ENCODE peak calls at places on chromosomes 5 and 9, in seven cellular contexts. C is body of pancreas, W is Peyer's patch, S is endodermal cell, E is HepG2, O is mammary epithelial cell, K is heart right ventricle. T is an unnamed sample. For H3K4me1, the result is how much of the 10 kb centered on the place peaks cover.

GRCh38 chr5:82859439-82860140 is 217.6 kb downstream of the TMEM167A start:
- DNase-seq in C (no peak), K (no peak), W (no peak), E (no peak), S (no peak), O (no peak), T (no peak)

GRCh38 chr5:107400328-107400727 is 270.4 kb downstream of the EFNA5 start:
- DNase-seq in C (no peak), E (no peak), W (no peak), S (no peak), O (no peak), K (no peak), T (no peak)

GRCh38 chr5:123209163-123210013 is 120.3 kb downstream of the PRDM6 start:
- DNase-seq in E (peak), S (no peak), W (no peak), K (no peak), O (peak), C (no peak), T (no peak)

GRCh38 chr9:109117856-109118801 is 1.6 kb downstream of the TMEM245 start:
- DNase-seq in E (peak), K (no peak), S (no peak), C (peak), W (peak), O (peak), T (no peak)

GRCh38 chr9:132163457-132163875 is 1.6 kb downstream of the NTNG2 start:
- DNase-seq in K (no peak), W (no peak), C (no peak), O (no peak), E (no peak), S (peak), T (no peak)

GRCh38 chr9:93813687-93814560 is 141.2 kb downstream of the BARX1 start:
- DNase-seq in O (no peak), E (no peak), C (no peak), W (peak), K (no peak), S (peak), T (no peak)

GRCh38 chr5:148208226-148208625 is 5.4 kb downstream of the SPINK6 start:
- DNase-seq in W (no peak), S (no peak), K (no peak), O (no peak), C (no peak), E (no peak), T (no peak)

GRCh38 chr9:119009253-119009652 is 360.0 kb downstream of the BRINP1 start:
- DNase-seq in K (no peak), E (no peak), C (no peak), S (no peak), O (peak), W (no peak), T (no peak)

GRCh38 chr9:89185980-89186379 is 7.4 kb upstream of the SHC3 start:
- DNase-seq in W (no peak), S (peak), O (no peak), E (no peak), K (no peak), C (no peak), T (no peak)

GRCh38 chr5:141714542-141715303 is 32.7 kb upstream of the ARAP3 start:
- DNase-seq in C (no peak), O (peak), W (no peak), S (no peak), K (no peak), E (no peak), T (no peak)

GRCh38 chr9:98288876-98289275 is 33.4 kb upstream of the TBC1D2 start:
- DNase-seq in S (peak), C (no peak), W (peak), K (no peak), O (no peak), E (peak), T (no peak)

GRCh38 chr9:85431396-85432102 is 310.2 kb downstream of the AGTPBP1 start:
- DNase-seq in C (no peak), K (no peak), O (peak), S (no peak), E (no peak), W (no peak), T (no peak)

DNA sequence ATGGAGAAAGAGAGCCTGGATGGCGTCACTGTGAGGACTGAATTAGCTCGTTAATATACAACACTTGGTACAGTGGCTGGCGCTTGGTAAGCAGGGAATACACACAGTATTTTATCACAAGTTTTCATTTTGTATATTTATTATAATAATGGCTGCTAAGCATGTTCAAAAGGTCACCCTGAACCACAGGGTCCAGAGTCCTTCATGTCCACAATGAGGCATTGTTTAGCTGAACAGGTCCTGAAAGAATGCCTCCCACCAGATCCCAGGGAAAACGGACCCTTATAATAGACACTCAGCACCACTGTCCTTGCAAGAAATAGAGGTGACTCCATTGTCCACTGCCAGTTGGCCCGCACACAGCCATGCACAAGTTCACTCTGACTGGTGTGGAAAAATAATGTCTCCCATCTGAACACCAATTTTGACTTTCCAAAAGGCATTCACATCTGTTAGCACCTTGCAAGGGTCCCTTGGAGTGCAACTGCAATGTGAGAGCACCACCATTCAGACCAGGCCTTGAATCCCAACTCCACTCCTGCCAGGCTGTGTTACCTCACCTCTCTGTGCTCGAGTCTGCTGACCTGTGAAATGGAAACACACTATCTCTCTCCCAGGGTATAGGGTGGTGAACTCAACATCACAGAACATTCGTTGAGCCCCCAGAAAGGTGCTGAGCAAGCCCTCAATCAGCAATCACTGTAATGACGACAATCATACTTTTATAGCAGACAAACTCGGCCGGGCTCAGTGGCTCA is 3.9 kb downstream of the VDAC1 start:
- DNase-seq in W (no peak), E (peak), S (no peak), O (no peak), C (no peak), K (no peak), T (no peak)
- H3K4me1 ChIP-seq in W (under half), E (half or more), S (under half), O (under half), C (half or more), K (half or more), T (under half)

GRCh38 chr9:114553202-114553601 is 34.4 kb upstream of the ATP6V1G1 start:
- DNase-seq in E (no peak), S (no peak), O (no peak), K (no peak), W (no peak), C (no peak), T (no peak)

GRCh38 chr9:114551750-114552685 is 35.6 kb upstream of the ATP6V1G1 start:
- DNase-seq in O (peak), C (peak), K (peak), W (peak), E (peak), S (peak), T (peak)

GRCh38 chr9:114552716-114553115 is 34.9 kb upstream of the ATP6V1G1 start:
- DNase-seq in C (no peak), K (no peak), E (no peak), W (no peak), S (no peak), O (peak), T (no peak)

GRCh38 chr9:114546851-114547250 is 40.7 kb upstream of the ATP6V1G1 start:
- DNase-seq in O (no peak), E (no peak), K (no peak), W (no peak), S (no peak), C (no peak), T (no peak)

GRCh38 chr9:114549677-114550330 is 37.8 kb upstream of the ATP6V1G1 start:
- DNase-seq in E (no peak), O (no peak), W (no peak), K (no peak), C (no peak), S (peak), T (no peak)
- TF ChIP-seq CTCF in E (no peak), O (no peak), W (no peak), K (no peak), C (no peak), S (no peak), T (no peak)

DNA sequence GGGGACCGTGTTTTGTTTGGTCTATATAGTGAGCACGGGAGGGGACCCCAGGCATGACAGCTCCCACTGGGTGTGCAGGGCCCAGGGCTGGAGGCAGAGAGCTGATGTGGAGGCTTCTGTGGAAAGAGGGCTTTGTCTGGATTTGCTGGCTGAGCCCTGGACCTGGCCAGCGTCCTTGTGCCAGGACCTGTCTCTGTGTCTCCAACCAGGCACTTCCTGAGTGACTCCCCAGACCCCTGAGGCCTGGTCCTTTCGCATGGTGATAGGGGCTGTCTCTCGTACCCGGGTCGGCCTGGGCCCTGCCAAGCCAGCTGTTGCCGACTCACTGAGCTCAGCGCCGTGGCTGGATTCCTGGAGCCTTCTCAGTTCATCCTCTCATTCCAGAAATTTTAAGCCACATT is 77.6 kb downstream of the ADAMTS2 start:
- DNase-seq in O (no peak), E (no peak), W (peak), K (no peak), C (peak), S (peak), T (peak)
- H3K4me1 ChIP-seq in O (under half), E (half or more), W (under half), K (under half), C (under half), S (under half), T (half or more)

DNA sequence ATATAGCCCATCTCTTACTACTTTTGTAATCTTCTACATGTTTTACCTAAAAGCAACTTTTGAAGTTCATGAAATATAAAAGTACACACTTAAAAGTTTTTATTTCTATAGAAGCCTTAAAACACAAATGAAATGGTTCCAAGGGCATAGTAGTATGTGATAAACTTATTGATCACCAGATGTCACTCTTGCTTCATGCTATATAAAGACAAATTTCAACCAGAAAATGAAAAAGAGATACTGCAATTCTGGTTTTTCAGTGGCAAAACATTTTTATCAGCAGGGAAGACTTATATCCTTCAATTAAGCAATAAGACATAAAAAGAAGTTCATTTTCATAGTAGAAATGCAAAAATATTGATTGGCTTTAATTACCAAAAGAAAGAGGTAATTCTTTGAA is 69.4 kb upstream of the FBXL17 start:
- DNase-seq in S (no peak), K (no peak), E (no peak), C (no peak), O (no peak), W (no peak), T (no peak)
- TF ChIP-seq CTCF in S (peak), K (no peak), E (no peak), C (no peak), O (no peak), W (no peak), T (no peak)

DNA sequence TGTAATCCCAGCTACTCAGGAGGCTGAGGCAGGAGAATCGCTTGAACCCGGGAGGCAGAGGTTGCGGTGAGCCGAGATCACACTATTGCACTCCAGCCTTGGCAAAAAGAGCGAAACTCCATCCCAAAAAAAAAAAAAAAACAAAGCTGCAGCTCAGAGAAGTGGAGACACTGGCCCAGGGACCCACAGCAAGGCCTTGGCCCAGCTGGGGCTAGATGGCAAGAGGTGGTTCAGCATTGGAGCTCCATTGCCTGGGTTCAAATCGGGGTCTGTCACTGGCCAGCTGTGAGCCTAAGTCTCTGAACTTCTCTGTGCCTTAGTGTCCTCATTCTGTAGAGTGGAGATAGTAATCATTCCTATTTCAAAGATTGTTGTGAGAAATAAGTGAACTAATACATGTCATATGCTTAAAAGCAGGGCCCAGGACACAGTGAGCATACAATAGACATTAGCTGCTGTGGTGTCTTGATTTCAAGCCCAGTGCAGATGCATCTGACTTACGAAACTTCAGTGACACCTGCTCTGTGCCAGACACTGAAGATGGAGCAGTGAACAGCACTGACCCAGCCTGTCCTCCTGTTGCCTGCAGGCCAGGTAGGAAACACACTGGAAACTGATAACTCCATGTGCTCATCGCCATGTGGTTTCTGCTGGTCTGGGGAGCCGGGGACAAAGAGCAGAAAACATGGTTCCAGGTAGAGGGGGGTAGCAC is 127.7 kb downstream of the C9orf50 start:
- DNase-seq in E (no peak), S (peak), K (no peak), W (no peak), C (no peak), O (no peak), T (no peak)
- H3K4me1 ChIP-seq in E (half or more), S (under half), K (half or more), W (under half), C (half or more), O (under half), T (half or more)

DNA sequence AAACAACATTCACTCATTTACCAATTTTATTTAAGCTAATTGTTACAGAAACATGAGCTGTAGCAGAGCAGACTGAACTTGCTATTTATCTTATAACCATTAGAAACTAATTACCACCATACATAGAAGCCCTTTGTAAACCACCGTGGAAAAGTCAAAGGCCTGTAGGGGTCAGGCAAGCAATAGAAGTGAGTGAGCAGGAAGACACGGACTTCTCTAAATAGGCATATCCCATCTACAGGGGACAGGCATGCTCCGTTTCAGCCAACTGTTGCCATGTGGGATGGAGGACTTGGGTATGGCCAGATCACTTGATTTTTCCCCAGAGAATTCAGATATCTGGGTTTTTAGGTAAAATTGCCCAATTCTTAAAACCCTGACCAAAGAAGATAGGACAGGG is 44.8 kb downstream of the PRRC1 start:
- DNase-seq in K (no peak), C (no peak), E (peak), O (no peak), W (no peak), S (peak), T (no peak)
- TF ChIP-seq CTCF in K (no peak), C (no peak), E (peak), O (peak), W (no peak), S (peak), T (no peak)

GRCh38 chr5:6727231-6727630 is 14.0 kb downstream of the TENT4A start:
- DNase-seq in W (peak), K (no peak), O (no peak), E (no peak), C (no peak), S (no peak), T (peak)
- H3K4me1 ChIP-seq in W (under half), K (half or more), O (under half), E (under half), C (half or more), S (under half), T (under half)

GRCh38 chr5:66742083-66742895 is 146.1 kb downstream of the MAST4 start:
- DNase-seq in K (peak), E (peak), O (no peak), C (peak), W (no peak), S (peak), T (no peak)
- TF ChIP-seq CTCF in K (peak), E (peak), O (peak), C (peak), W (no peak), S (peak), T (no peak)

GRCh38 chr9:134346840-134347239 is 20.6 kb downstream of the RXRA start:
- DNase-seq in W (no peak), C (no peak), E (no peak), O (no peak), S (no peak), K (no peak), T (no peak)
- H3K4me1 ChIP-seq in W (under half), C (half or more), E (under half), O (under half), S (under half), K (half or more), T (half or more)

GRCh38 chr9:135910757-135911156 is 3.4 kb upstream of the CAMSAP1 start:
- DNase-seq in K (no peak), C (no peak), S (no peak), W (no peak), O (no peak), E (no peak), T (no peak)
- TF ChIP-seq CTCF in K (no peak), C (no peak), S (no peak), W (no peak), O (no peak), E (no peak), T (no peak)

T was measured in tibial artery.